ENCODE peak calls at places on chromosomes 1 and 21, in ten cellular contexts. M, Y, K, B, J, T, V, N, L and R are unnamed samples.

GRCh38 chr1:19036701-19037605 is 80.5 kb upstream of the IFFO2 start:
- DNase-seq in M (no peak), Y (no peak), K (no peak), B (no peak), J (peak; percentile 15), T (no peak), V (no peak), N (no peak), L (no peak), R (no peak)

GRCh38 chr1:169110265-169110664 is 3.8 kb downstream of the ATP1B1 start:
- DNase-seq in M (no peak), Y (no peak), K (no peak), B (no peak), J (no peak), T (no peak), V (no peak), N (no peak), L (no peak), R (no peak)

GRCh38 chr21:16372546-16372945 is 642.8 kb downstream of the USP25 start:
- DNase-seq in M (no peak), Y (no peak), K (no peak), B (no peak), J (no peak), T (no peak), V (no peak), N (no peak), L (no peak), R (no peak)

GRCh38 chr1:119885903-119886783 is 10.2 kb downstream of the ADAM30 start:
- DNase-seq in M (peak; percentile 83), Y (peak; percentile 52), K (peak; percentile 72), B (peak; percentile 39), J (peak; percentile 81), T (peak; percentile 43), V (peak; percentile 19), N (no peak), L (peak; percentile 61), R (peak; percentile 6)

GRCh38 chr1:164559342-164560070 is 522 bp downstream of the PBX1 start:
- DNase-seq in M (no peak), Y (no peak), K (peak; percentile 49), B (no peak), J (peak; percentile 78), T (peak; percentile 65), V (no peak), N (no peak), L (peak; percentile 44), R (peak; percentile 69)

GRCh38 chr1:69991644-69992043 is 213.7 kb downstream of the LRRC40 start:
- DNase-seq in M (no peak), Y (no peak), K (no peak), B (no peak), J (no peak), T (no peak), V (no peak), N (no peak), L (no peak), R (no peak)

GRCh38 chr1:53246261-53247134 is 8.2 kb upstream of the MAGOH start:
- DNase-seq in M (no peak), Y (no peak), K (no peak), B (no peak), J (no peak), T (no peak), V (no peak), N (no peak), L (peak; percentile 89), R (no peak)

GRCh38 chr1:242225770-242226573 is 227.1 kb upstream of the MAP1LC3C start:
- DNase-seq in M (no peak), Y (no peak), K (peak; percentile 90), B (no peak), J (no peak), T (no peak), V (no peak), N (no peak), L (no peak), R (no peak)

GRCh38 chr1:198492872-198493271 is 47.6 kb downstream of the ATP6V1G3 start:
- DNase-seq in M (no peak), Y (no peak), K (no peak), B (no peak), J (no peak), T (no peak), V (no peak), N (peak; percentile 81), L (peak; percentile 12), R (no peak)

GRCh38 chr1:38000529-38001453 is 4.5 kb downstream of the FHL3 start:
- DNase-seq in M (no peak), Y (no peak), K (no peak), B (no peak), J (no peak), T (peak; percentile 45), V (no peak), N (peak; percentile 68), L (peak; percentile 62), R (no peak)

GRCh38 chr21:19343711-19344110 is 940.1 kb upstream of the TMPRSS15 start:
- DNase-seq in M (no peak), Y (no peak), K (no peak), B (no peak), J (no peak), T (no peak), V (no peak), N (no peak), L (no peak), R (no peak)

GRCh38 chr21:34545079-34545884 is 33.3 kb upstream of the KCNE1 start:
- DNase-seq in M (peak; percentile 47), Y (peak; percentile 57), K (peak; percentile 91), B (no peak), J (no peak), T (no peak), V (no peak), N (no peak), L (peak; percentile 91), R (no peak)